ENCODE peak calls at places on chromosomes 7 and 10, in ten cellular contexts. T is IMR-90, X is cardiac muscle cell, K is uterus, O is body of pancreas, U is gastrocnemius medialis, L is fibroblast of lung, C is right lobe of liver, I is transverse colon, D is GM06990. Z is an unnamed sample. For H3K27me3, the result is how much of the 10 kb centered on the place peaks cover.

GRCh38 chr10:46787321-46787615 is 124.0 kb upstream of the PTPN20 start:
- DNase-seq in K (no peak), U (no peak), I (no peak), C (peak), O (peak), X (peak), D (no peak), L (peak), T (peak), Z (no peak)

GRCh38 chr10:62459072-62459471 is 84.9 kb downstream of the ZNF365 start:
- DNase-seq in D (no peak), O (no peak), K (no peak), U (no peak), C (no peak), X (no peak), L (peak), T (peak), I (no peak), Z (no peak)

GRCh38 chr10:129863231-129863663 is 100.8 kb downstream of the EBF3 start:
- DNase-seq in C (no peak), L (no peak), D (no peak), X (peak), K (no peak), O (no peak), T (no peak), U (no peak), I (no peak), Z (no peak)

GRCh38 chr10:35898722-35899485 is 256.8 kb upstream of the FZD8 start:
- DNase-seq in L (no peak), D (no peak), U (no peak), X (no peak), I (no peak), C (no peak), K (no peak), O (no peak), T (no peak), Z (no peak)

GRCh38 chr7:92768501-92769360 is 67.6 kb downstream of the CDK6 start:
- DNase-seq in U (no peak), X (no peak), D (peak), K (no peak), L (peak), T (peak), I (no peak), O (no peak), C (no peak), Z (no peak)

GRCh38 chr10:12405342-12406320 is 56.3 kb downstream of the CAMK1D start:
- DNase-seq in X (no peak), O (peak), D (no peak), L (peak), K (no peak), T (peak), C (no peak), U (no peak), I (no peak), Z (no peak)

GRCh38 chr7:55574062-55574717 is 1.9 kb upstream of the VOPP1 start:
- DNase-seq in L (peak), K (no peak), I (no peak), X (no peak), O (no peak), C (no peak), T (peak), U (peak), D (no peak), Z (no peak)

GRCh38 chr10:88409236-88409635 is 173.9 kb downstream of the RNLS start:
- DNase-seq in C (no peak), T (peak), L (peak), D (peak), U (no peak), K (no peak), X (no peak), I (no peak), O (no peak), Z (no peak)

GRCh38 chr7:27245798-27246691 is 3.4 kb downstream of the EVX1 start:
- DNase-seq in X (no peak), O (no peak), K (no peak), U (no peak), L (no peak), I (peak), T (no peak), C (no peak), D (no peak), Z (peak)

GRCh38 chr10:77417806-77418205 is 219.8 kb downstream of the KCNMA1 start:
- DNase-seq in T (no peak), K (peak), L (no peak), U (no peak), X (no peak), O (peak), I (no peak), C (no peak), D (no peak), Z (no peak)

GRCh38 chr7:29538322-29538874 is 25.2 kb upstream of the PRR15 start:
- DNase-seq in X (peak), I (no peak), K (no peak), T (no peak), L (no peak), U (no peak), C (no peak), O (no peak), D (no peak), Z (no peak)

GRCh38 chr10:102413053-102413705 is 5.4 kb downstream of the PSD start:
- DNase-seq in X (no peak), O (no peak), K (no peak), U (no peak), I (no peak), C (no peak), L (no peak), D (no peak), T (no peak), Z (no peak)

GRCh38 chr10:21692909-21693308 is 158.9 kb downstream of the MLLT10 start:
- DNase-seq in O (no peak), T (no peak), D (no peak), U (no peak), L (no peak), I (no peak), K (no peak), X (no peak), C (no peak), Z (no peak)

GRCh38 chr7:3033581-3033980 is 10.1 kb downstream of the CARD11 start:
- DNase-seq in O (no peak), I (no peak), T (no peak), D (no peak), K (no peak), U (no peak), X (no peak), L (no peak), C (no peak), Z (no peak)

GRCh38 chr10:44280615-44281014 is 104.3 kb downstream of the CXCL12 start:
- DNase-seq in O (no peak), X (no peak), T (no peak), K (peak), C (no peak), D (no peak), U (peak), I (no peak), L (no peak), Z (peak)

GRCh38 chr10:129622736-129623135 is 155.7 kb downstream of the MGMT start:
- DNase-seq in L (peak), U (no peak), D (no peak), I (no peak), C (no peak), X (peak), K (no peak), T (peak), O (no peak), Z (no peak)

GRCh38 chr10:115022754-115023153 is 70.4 kb upstream of the ATRNL1 start:
- DNase-seq in D (peak), L (no peak), O (no peak), U (no peak), K (no peak), C (no peak), T (no peak), X (no peak), I (no peak), Z (no peak)

GRCh38 chr10:50992972-50993766 is 81.1 kb upstream of the PRKG1 start:
- DNase-seq in I (no peak), T (peak), L (peak), C (no peak), D (no peak), O (peak), X (peak), U (peak), K (peak), Z (no peak)

GRCh38 chr7:155032978-155033377 is 30.1 kb upstream of the PAXIP1 start:
- DNase-seq in U (no peak), C (no peak), I (no peak), L (no peak), K (no peak), O (no peak), D (no peak), T (no peak), X (no peak), Z (no peak)
- TF ChIP-seq CTCF in U (no peak), C (no peak), I (no peak), L (no peak), K (no peak), O (no peak), D (no peak), T (no peak), X (no peak), Z (no peak)

GRCh38 chr10:103542764-103543616 is 49.5 kb downstream of the NEURL1 start:
- DNase-seq in I (peak), T (peak), L (peak), X (peak), K (peak), U (no peak), O (peak), C (no peak), D (peak), Z (no peak)
- H3K4me3 ChIP-seq in I (peak), T (peak), L (peak), X (peak), K (no peak), U (peak), O (no peak), C (peak), D (peak), Z (peak)

DNA sequence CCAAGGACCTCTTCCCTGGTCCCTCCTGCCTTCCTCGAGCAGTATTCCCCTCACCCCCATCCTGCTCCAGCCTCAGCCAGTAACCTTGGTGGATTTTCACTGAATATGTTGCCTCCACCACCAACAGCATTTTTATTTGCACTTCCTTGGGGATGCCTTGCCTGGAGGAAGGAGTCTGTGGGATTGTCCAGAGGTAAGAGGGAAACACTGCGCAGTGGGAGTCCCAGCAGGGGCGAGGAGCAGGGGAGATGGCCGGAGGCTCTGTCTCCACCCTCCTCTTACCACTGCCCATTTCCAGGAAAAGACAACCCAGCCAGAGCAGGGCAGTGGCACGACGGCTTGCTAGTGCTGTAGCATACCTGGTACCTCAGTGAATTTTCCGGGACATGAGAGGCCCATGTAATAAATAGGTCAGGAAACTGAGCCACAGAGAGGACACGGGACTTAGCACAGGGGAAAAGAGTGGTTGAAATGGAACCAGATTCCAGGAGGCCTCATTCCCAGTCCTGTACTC is 388.2 kb upstream of the PODXL start:
- DNase-seq in C (no peak), D (no peak), I (no peak), X (no peak), T (no peak), O (no peak), U (no peak), L (no peak), K (no peak), Z (no peak)
- H3K27me3 ChIP-seq in C (under half), D (under half), I (under half), X (under half), T (under half), O (under half), U (under half), L (under half), K (under half), Z (under half)

GRCh38 chr7:80981405-80981804 is 62.6 kb upstream of the SEMA3C start:
- DNase-seq in C (no peak), L (no peak), I (no peak), K (no peak), T (no peak), O (no peak), U (no peak), X (no peak), D (no peak), Z (no peak)

GRCh38 chr7:80984619-80985018 is 65.8 kb upstream of the SEMA3C start:
- DNase-seq in K (no peak), I (no peak), L (no peak), O (no peak), C (no peak), D (no peak), T (no peak), X (no peak), U (no peak), Z (no peak)
- TF ChIP-seq CTCF in K (no peak), I (no peak), L (no peak), O (no peak), C (no peak), D (no peak), T (no peak), X (no peak), U (no peak), Z (no peak)

GRCh38 chr7:140674356-140674800 is 1.6 kb downstream of the ADCK2 start:
- DNase-seq in X (no peak), D (peak), U (no peak), C (no peak), O (peak), I (peak), T (no peak), K (no peak), L (no peak), Z (no peak)
- H3K4me3 ChIP-seq in X (no peak), D (no peak), U (no peak), C (no peak), O (no peak), I (no peak), T (no peak), K (no peak), L (no peak), Z (peak)

GRCh38 chr10:99522511-99523250 is 10.1 kb upstream of the NKX2-3 start:
- DNase-seq in T (no peak), U (no peak), O (no peak), X (no peak), I (peak), D (no peak), L (no peak), C (no peak), K (no peak), Z (no peak)

GRCh38 chr10:99521474-99522077 is 11.2 kb upstream of the NKX2-3 start:
- DNase-seq in U (no peak), T (no peak), O (no peak), I (no peak), D (no peak), X (no peak), L (no peak), C (no peak), K (no peak), Z (no peak)

GRCh38 chr10:99520804-99521473 is 11.8 kb upstream of the NKX2-3 start:
- DNase-seq in I (no peak), X (no peak), O (no peak), T (no peak), K (no peak), U (no peak), D (no peak), L (no peak), C (no peak), Z (no peak)

GRCh38 chr10:99523251-99523773 is 9.4 kb upstream of the NKX2-3 start:
- DNase-seq in D (no peak), C (no peak), I (peak), O (no peak), U (no peak), X (peak), K (no peak), T (no peak), L (no peak), Z (no peak)

GRCh38 chr10:99522078-99522479 is 10.7 kb upstream of the NKX2-3 start:
- DNase-seq in T (no peak), I (peak), X (no peak), C (no peak), O (no peak), D (no peak), L (no peak), U (no peak), K (no peak), Z (no peak)
- H3K27me3 ChIP-seq in T (half or more), I (half or more), X (half or more), C (half or more), O (half or more), D (under half), L (half or more), U (half or more), K (half or more), Z (under half)